ENCODE peak calls at places on chromosomes 13 and 19, in ten cellular contexts. Y is suprapubic skin; E is endodermal cell; D is left lung; C is Peyer's patch; A is heart left ventricle; W is CD8-positive, alpha-beta memory T cell; I is body of pancreas; O is lung; N is heart right ventricle. J is an unnamed sample. For H3K4me1, the result is how much of the 10 kb centered on the place peaks cover.

GRCh38 chr19:55452381-55453325 is 8.8 kb downstream of the ISOC2 start:
- DNase-seq in C (no peak), W (no peak), N (peak), Y (peak), E (peak), D (peak), O (peak), I (peak), A (peak), J (peak)

GRCh38 chr13:51058461-51059167 is 52.5 kb downstream of the C13orf42 start:
- DNase-seq in Y (no peak), E (peak), N (no peak), C (no peak), O (no peak), D (no peak), I (no peak), W (no peak), A (no peak), J (no peak)

GRCh38 chr19:11887618-11888531 is at the start of gene ZNF69:
- DNase-seq in N (peak), A (peak), D (peak), Y (peak), O (peak), E (peak), C (peak), I (peak), W (peak), J (peak)

GRCh38 chr13:113526466-113527220 is 36.1 kb upstream of the DCUN1D2 start:
- DNase-seq in C (no peak), A (no peak), I (no peak), W (no peak), O (no peak), E (no peak), D (peak), Y (no peak), N (no peak), J (no peak)

GRCh38 chr19:47699360-47699917 is 13.8 kb upstream of the EHD2 start:
- DNase-seq in A (no peak), C (peak), E (peak), Y (no peak), N (no peak), D (peak), W (no peak), I (peak), O (no peak), J (peak)

GRCh38 chr13:75870397-75870801 is 234.3 kb downstream of the LMO7 start:
- DNase-seq in N (no peak), I (no peak), W (peak), D (no peak), C (no peak), Y (no peak), A (no peak), O (no peak), E (peak), J (no peak)

GRCh38 chr13:55937180-55937579 is 1203.5 kb upstream of the PRR20A start:
- DNase-seq in I (no peak), C (no peak), O (no peak), W (no peak), A (no peak), Y (no peak), E (no peak), D (no peak), N (no peak), J (no peak)

GRCh38 chr19:50708179-50708879 is 11.3 kb downstream of the SHANK1 start:
- DNase-seq in C (no peak), E (no peak), W (no peak), D (peak), O (no peak), A (no peak), Y (no peak), N (no peak), I (no peak), J (no peak)

GRCh38 chr19:4172861-4173473 is 9.4 kb downstream of the SIRT6 start:
- DNase-seq in C (peak), W (peak), D (peak), E (peak), N (peak), Y (no peak), O (peak), I (peak), A (peak), J (peak)

GRCh38 chr19:34998777-34999497 is 1.2 kb upstream of the GRAMD1A start:
- DNase-seq in E (peak), D (no peak), W (no peak), A (no peak), C (no peak), N (no peak), Y (no peak), I (peak), O (no peak), J (no peak)

GRCh38 chr19:8149261-8150094 is at the start of gene FBN3:
- DNase-seq in A (no peak), I (no peak), W (no peak), C (no peak), O (no peak), D (no peak), N (no peak), Y (no peak), E (peak), J (no peak)

GRCh38 chr13:23081246-23081645 is 99.5 kb upstream of the SGCG start:
- DNase-seq in N (no peak), E (no peak), A (no peak), I (no peak), Y (no peak), C (no peak), O (no peak), W (no peak), D (no peak), J (no peak)

GRCh38 chr13:31452525-31452924 is 252.8 kb downstream of the B3GLCT start:
- DNase-seq in N (no peak), O (no peak), W (no peak), D (no peak), A (no peak), I (no peak), Y (no peak), C (no peak), E (no peak), J (no peak)

GRCh38 chr13:99590519-99591011 is 89.3 kb downstream of the TM9SF2 start:
- DNase-seq in I (no peak), W (no peak), N (peak), E (no peak), Y (no peak), C (no peak), O (no peak), D (no peak), A (no peak), J (no peak)

GRCh38 chr19:749811-750210 is 1.1 kb upstream of the MISP start:
- DNase-seq in N (no peak), C (no peak), A (no peak), D (no peak), E (no peak), Y (no peak), W (no peak), O (no peak), I (no peak), J (no peak)

GRCh38 chr13:38830442-38831045 is 143.7 kb downstream of the FREM2 start:
- DNase-seq in N (no peak), D (no peak), O (no peak), W (no peak), Y (no peak), I (peak), C (no peak), A (no peak), E (no peak), J (no peak)

GRCh38 chr13:27001705-27002104 is 169.9 kb downstream of the USP12 start:
- DNase-seq in N (no peak), A (no peak), W (peak), C (peak), O (no peak), D (no peak), Y (peak), E (no peak), I (no peak), J (no peak)

DNA sequence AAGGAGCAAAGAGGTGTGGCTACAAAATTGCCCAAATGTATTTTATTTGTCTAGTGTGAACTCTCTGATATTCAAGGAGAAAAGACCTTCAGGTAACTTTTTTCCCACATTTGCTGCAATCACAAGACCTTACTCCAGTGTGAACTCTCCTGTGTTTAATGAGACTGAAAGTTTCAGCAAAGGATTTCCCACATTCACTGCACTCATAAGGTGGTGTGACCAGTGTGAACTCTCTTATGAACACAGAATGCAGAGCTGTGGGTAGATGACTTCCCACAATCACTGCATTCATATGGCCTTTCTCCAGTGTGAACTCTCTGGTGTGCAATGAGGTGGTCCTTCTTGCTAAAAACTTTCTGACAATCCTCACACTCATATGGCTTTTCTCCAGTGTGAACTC is 16.4 kb downstream of the ZNF814 start:
- DNase-seq in N (no peak), A (no peak), E (no peak), C (no peak), Y (no peak), D (no peak), W (no peak), I (no peak), O (no peak), J (no peak)
- H3K4me3 ChIP-seq in N (no peak), A (no peak), E (peak), C (no peak), Y (no peak), D (no peak), W (peak), I (no peak), O (no peak), J (no peak)

GRCh38 chr13:110817143-110817542 is 97.7 kb downstream of the ANKRD10 start:
- DNase-seq in W (no peak), I (no peak), A (no peak), D (no peak), N (no peak), O (no peak), E (no peak), Y (no peak), C (no peak), J (no peak)

GRCh38 chr13:110813646-110814624 is 100.4 kb downstream of the ING1 start:
- DNase-seq in I (no peak), C (no peak), D (no peak), N (no peak), E (no peak), A (no peak), O (no peak), Y (peak), W (no peak), J (no peak)

GRCh38 chr13:110818747-110819146 is 96.1 kb downstream of the ANKRD10 start:
- DNase-seq in C (no peak), N (no peak), O (no peak), A (no peak), D (no peak), W (no peak), I (no peak), E (no peak), Y (peak), J (no peak)

GRCh38 chr13:110815471-110816204 is 99.2 kb downstream of the ANKRD10 start:
- DNase-seq in Y (peak), A (no peak), N (no peak), E (no peak), D (no peak), O (no peak), I (no peak), W (no peak), C (no peak), J (no peak)

GRCh38 chr13:110816500-110816899 is 98.4 kb downstream of the ANKRD10 start:
- DNase-seq in Y (no peak), D (no peak), C (no peak), I (no peak), A (no peak), E (no peak), N (no peak), W (no peak), O (no peak), J (no peak)
- H3K27ac ChIP-seq in Y (no peak), D (no peak), C (no peak), I (no peak), A (no peak), E (no peak), N (no peak), W (no peak), O (no peak), J (no peak)

GRCh38 chr13:44355643-44356042 is 18.0 kb upstream of the SERP2 start:
- DNase-seq in A (no peak), Y (no peak), D (no peak), C (no peak), W (no peak), O (no peak), E (no peak), I (no peak), N (no peak), J (no peak)
- H3K4me1 ChIP-seq in A (under half), Y (under half), D (under half), C (under half), W (under half), O (under half), E (under half), I (under half), N (under half), J (under half)

GRCh38 chr19:5354403-5354802 is 13.8 kb upstream of the PTPRS start:
- DNase-seq in W (no peak), C (no peak), O (no peak), N (no peak), D (no peak), A (no peak), Y (no peak), E (peak), I (no peak), J (no peak)

GRCh38 chr19:5355693-5356092 is 15.1 kb upstream of the PTPRS start:
- DNase-seq in C (no peak), W (no peak), N (no peak), Y (no peak), I (no peak), A (no peak), O (no peak), E (no peak), D (no peak), J (no peak)

GRCh38 chr19:5356428-5356827 is 15.8 kb upstream of the PTPRS start:
- DNase-seq in Y (no peak), E (no peak), O (no peak), D (no peak), I (no peak), A (no peak), C (no peak), N (no peak), W (no peak), J (no peak)

GRCh38 chr19:5356918-5357317 is 16.3 kb upstream of the PTPRS start:
- DNase-seq in I (no peak), D (no peak), A (no peak), E (no peak), C (no peak), W (no peak), Y (no peak), N (no peak), O (no peak), J (no peak)

GRCh38 chr19:5355076-5355475 is 14.5 kb upstream of the PTPRS start:
- DNase-seq in O (no peak), W (no peak), N (no peak), E (no peak), I (no peak), C (no peak), D (no peak), Y (no peak), A (no peak), J (no peak)
- H3K4me3 ChIP-seq in O (no peak), W (no peak), N (no peak), E (no peak), I (no peak), C (no peak), D (no peak), Y (no peak), A (no peak), J (no peak)

DNA sequence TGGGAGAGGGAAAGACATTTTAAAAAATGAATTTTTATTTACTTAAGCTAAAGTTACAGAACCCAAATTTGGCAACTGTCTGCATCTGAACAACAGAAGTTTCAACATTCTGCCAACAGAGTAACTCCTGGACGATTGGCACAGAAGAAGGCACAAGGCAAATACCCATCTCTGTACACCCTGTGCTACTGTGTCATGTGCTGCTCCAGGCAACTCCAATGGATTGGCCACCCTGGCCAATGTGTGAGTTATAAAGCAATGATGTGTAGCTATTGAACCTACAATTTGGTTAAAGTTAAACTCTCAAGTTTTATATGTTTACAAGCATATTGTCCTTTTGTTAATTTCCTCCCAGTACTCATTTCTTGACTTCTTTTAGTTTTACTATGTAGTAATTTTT is 6.1 kb downstream of the STARD13 start:
- DNase-seq in W (no peak), Y (no peak), O (no peak), I (no peak), D (no peak), C (no peak), A (peak), E (no peak), N (no peak), J (no peak)
- H3K27ac ChIP-seq in W (no peak), Y (peak), O (peak), I (peak), D (peak), C (peak), A (peak), E (no peak), N (peak), J (peak)

DNA sequence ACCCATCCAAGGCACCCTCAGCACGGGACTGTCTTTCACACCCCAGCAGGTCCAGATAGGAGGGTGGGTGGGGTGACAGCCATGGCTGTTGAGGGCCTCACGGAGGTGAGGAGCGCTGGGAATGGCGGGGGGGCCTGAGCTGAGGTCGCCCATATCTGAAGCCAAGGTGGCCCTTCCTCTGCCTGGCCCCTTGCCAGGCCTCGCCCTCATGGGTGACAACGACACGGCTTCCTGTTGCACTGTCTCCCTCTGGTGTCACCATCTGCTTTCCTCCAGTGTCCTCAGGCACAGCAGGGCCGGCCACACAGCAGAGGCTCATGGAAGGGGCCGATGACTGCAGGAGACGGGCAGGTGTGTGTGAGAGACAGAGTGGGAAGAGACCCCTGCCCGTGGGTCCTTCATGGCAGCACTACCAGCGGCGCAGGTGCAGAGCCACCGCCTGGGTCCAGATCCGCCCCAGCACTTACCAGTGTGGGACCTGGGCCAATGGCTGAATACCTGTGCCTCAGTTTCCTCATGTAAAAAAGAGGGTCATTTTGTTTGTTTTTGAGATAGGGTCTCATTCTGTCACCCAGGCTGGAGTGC is 8.1 kb upstream of the NKPD1 start:
- DNase-seq in C (no peak), D (peak), W (no peak), O (no peak), E (no peak), Y (no peak), N (no peak), A (no peak), I (no peak), J (peak)
- H3K4me1 ChIP-seq in C (under half), D (under half), W (half or more), O (under half), E (under half), Y (half or more), N (half or more), A (under half), I (under half), J (under half)

J was measured in right cardiac atrium.